ENCODE peak calls at places on chromosomes 7 and 10, in eight cellular contexts. E is CD8-positive, alpha-beta T cell; V is dorsolateral prefrontal cortex; Y is neural progenitor cell; K is neural crest cell; L is Calu3; W is BE2C; T is HFFc6. B is an unnamed sample.

GRCh38 chr7:137633133-137633532 is 213.6 kb downstream of the DGKI start:
- DNase-seq in E (no peak), V (no peak), Y (no peak), K (no peak), L (no peak), W (no peak), T (no peak), B (no peak)

GRCh38 chr7:98836811-98837631 is 32.8 kb downstream of the TMEM130 start:
- DNase-seq in E (no peak), V (no peak), Y (peak; percentile 83), K (peak; percentile 52), L (peak; percentile 64), W (peak; percentile 55), T (no peak), B (no peak)

GRCh38 chr10:15344876-15345285 is 26.2 kb downstream of the FAM171A1 start:
- DNase-seq in E (no peak), V (no peak), Y (peak; percentile 33), K (peak; percentile 9), L (peak; percentile 57), W (no peak), T (no peak), B (no peak)

GRCh38 chr7:45347804-45348203 is 190.2 kb downstream of the RAMP3 start:
- DNase-seq in E (no peak), V (no peak), Y (no peak), K (peak; percentile 18), L (no peak), W (peak; percentile 92), T (peak; percentile 89), B (no peak)

GRCh38 chr7:20577362-20578069 is 38.0 kb upstream of the ABCB5 start:
- DNase-seq in E (no peak), V (no peak), Y (no peak), K (no peak), L (no peak), W (no peak), T (no peak), B (no peak)

GRCh38 chr10:71035511-71036278 is 147.3 kb upstream of the PCBD1 start:
- DNase-seq in E (no peak), V (no peak), Y (no peak), K (no peak), L (no peak), W (peak; percentile 75), T (no peak), B (no peak)

GRCh38 chr7:22487978-22488642 is 11.9 kb downstream of the STEAP1B start:
- DNase-seq in E (no peak), V (no peak), Y (no peak), K (no peak), L (no peak), W (no peak), T (no peak), B (no peak)

GRCh38 chr10:16891375-16892313 is 74.4 kb upstream of the RSU1 start:
- DNase-seq in E (peak; percentile 21), V (no peak), Y (peak; percentile 86), K (peak; percentile 52), L (peak; percentile 58), W (peak; percentile 50), T (peak; percentile 92), B (no peak)

GRCh38 chr10:58479016-58479415 is 33.7 kb upstream of the BICC1 start:
- DNase-seq in E (no peak), V (no peak), Y (no peak), K (no peak), L (no peak), W (no peak), T (no peak), B (no peak)

GRCh38 chr10:126969310-126969709 is 64.1 kb downstream of the DOCK1 start:
- DNase-seq in E (no peak), V (peak; percentile 45), Y (peak; percentile 53), K (no peak), L (peak; percentile 9), W (no peak), T (no peak), B (no peak)

GRCh38 chr10:21372651-21373410 is 152.7 kb downstream of the SKIDA1 start:
- DNase-seq in E (peak; percentile 6), V (no peak), Y (no peak), K (no peak), L (peak; percentile 57), W (no peak), T (peak; percentile 89), B (no peak)

GRCh38 chr10:110498982-110499795 is 1.5 kb downstream of the DUSP5 start:
- DNase-seq in E (peak; percentile 25), V (no peak), Y (peak; percentile 54), K (no peak), L (peak; percentile 43), W (peak; percentile 39), T (peak; percentile 68), B (peak; percentile 47)

GRCh38 chr10:97849491-97850402 is at the start of gene GOLGA7B:
- DNase-seq in E (peak; percentile 59), V (no peak), Y (peak; percentile 97), K (peak; percentile 37), L (peak; percentile 59), W (peak; percentile 46), T (no peak), B (peak; percentile 91)

GRCh38 chr7:82364048-82364447 is 79.5 kb downstream of the CACNA2D1 start:
- DNase-seq in E (no peak), V (no peak), Y (no peak), K (no peak), L (no peak), W (no peak), T (no peak), B (no peak)

GRCh38 chr10:119657725-119658124 is 6.5 kb downstream of the BAG3 start:
- DNase-seq in E (no peak), V (peak; percentile 37), Y (no peak), K (no peak), L (no peak), W (no peak), T (no peak), B (no peak)

GRCh38 chr7:106765727-106766355 is 99.2 kb upstream of the PIK3CG start:
- DNase-seq in E (no peak), V (no peak), Y (no peak), K (no peak), L (no peak), W (no peak), T (no peak), B (no peak)

GRCh38 chr7:25879799-25880198 is 272.2 kb upstream of the NFE2L3 start:
- DNase-seq in E (no peak), V (no peak), Y (no peak), K (no peak), L (no peak), W (no peak), T (no peak), B (no peak)

GRCh38 chr10:123392182-123392930 is 238.2 kb downstream of the BUB3 start:
- DNase-seq in E (no peak), V (no peak), Y (no peak), K (no peak), L (no peak), W (no peak), T (no peak), B (no peak)

GRCh38 chr10:123390874-123391273 is 236.7 kb downstream of the BUB3 start:
- DNase-seq in E (no peak), V (no peak), Y (no peak), K (no peak), L (no peak), W (no peak), T (no peak), B (no peak)

GRCh38 chr10:123391275-123392028 is 237.2 kb downstream of the BUB3 start:
- DNase-seq in E (no peak), V (no peak), Y (no peak), K (no peak), L (no peak), W (no peak), T (no peak), B (no peak)

GRCh38 chr10:123389520-123389919 is 235.3 kb downstream of the BUB3 start:
- DNase-seq in E (no peak), V (no peak), Y (no peak), K (no peak), L (no peak), W (no peak), T (no peak), B (no peak)

DNA sequence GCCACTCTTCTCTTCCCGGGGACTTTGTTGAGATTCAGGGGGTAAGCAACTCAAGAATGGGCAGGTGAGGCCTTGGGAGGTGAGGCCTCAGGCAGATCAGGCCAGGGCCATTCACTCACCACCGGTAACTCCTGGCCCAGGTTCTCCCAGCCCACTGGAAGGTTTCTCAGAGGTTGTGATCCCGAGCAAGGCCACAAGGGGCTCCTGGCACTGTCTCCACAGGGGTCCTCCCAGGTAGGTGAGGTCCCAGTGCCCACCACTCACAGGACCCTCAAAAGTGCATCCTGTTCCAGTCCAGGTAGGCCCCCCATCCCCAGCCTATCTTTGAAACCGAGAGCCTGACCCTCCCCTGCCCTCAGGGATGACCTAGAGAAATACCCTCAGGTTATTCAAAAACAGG is 236.1 kb downstream of the BUB3 start:
- DNase-seq in E (no peak), V (no peak), Y (no peak), K (no peak), L (no peak), W (no peak), T (no peak), B (no peak)
- TF ChIP-seq CTCF in E (no peak), V (no peak), Y (no peak), K (no peak), L (no peak), W (peak; percentile 6), T (no peak), B (no peak)

DNA sequence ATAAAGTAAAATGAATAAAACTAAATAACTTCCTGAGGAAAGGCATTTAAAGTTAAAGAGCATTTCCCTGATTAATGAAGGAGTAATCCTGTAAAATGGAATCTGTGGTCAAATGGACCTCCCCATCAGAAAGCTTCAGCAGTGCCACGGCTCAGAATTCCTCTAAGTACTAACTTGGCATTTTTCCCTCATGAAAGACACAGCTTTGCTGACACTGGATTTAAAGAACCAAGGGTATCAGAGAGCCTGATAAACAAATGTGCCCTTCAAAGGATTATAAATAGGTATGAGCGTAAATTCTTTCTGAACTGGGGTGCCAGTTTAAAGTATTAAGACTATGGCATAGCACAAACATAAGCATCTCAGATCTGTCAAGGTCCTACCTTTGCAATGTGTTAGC is 24.2 kb upstream of the RNF148 start:
- DNase-seq in E (no peak), V (no peak), Y (no peak), K (no peak), L (no peak), W (no peak), T (no peak), B (no peak)
- TF ChIP-seq CTCF in E (no peak), V (no peak), Y (no peak), K (no peak), L (no peak), W (no peak), T (no peak), B (no peak)

GRCh38 chr10:123523833-123524232 is 142.3 kb upstream of the GPR26 start:
- DNase-seq in E (no peak), V (no peak), Y (no peak), K (no peak), L (no peak), W (no peak), T (no peak), B (no peak)
- TF ChIP-seq CTCF in E (no peak), V (no peak), Y (no peak), K (no peak), L (no peak), W (no peak), T (no peak), B (no peak)

DNA sequence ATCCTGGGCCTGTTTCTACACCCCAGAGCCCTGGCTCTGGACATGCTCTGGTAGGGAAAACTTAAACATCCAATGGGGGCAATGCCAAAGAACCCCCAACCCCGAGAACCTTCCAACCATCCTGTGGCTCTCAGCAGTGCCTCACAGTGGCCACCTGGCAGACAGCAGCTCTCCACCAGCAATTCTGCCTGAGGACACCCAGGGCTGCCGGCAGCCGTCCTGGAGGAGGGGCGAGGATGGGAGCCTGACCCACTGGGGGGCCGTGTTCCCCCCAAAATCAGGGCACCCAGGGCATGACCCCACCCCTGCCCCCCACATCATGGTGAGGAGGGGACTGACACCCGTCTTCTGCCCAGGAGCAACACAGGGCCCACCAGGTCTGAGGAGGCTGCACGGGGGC is 32.7 kb downstream of the DPYSL4 start:
- DNase-seq in E (no peak), V (no peak), Y (no peak), K (no peak), L (no peak), W (no peak), T (no peak), B (no peak)
- TF ChIP-seq CTCF in E (no peak), V (no peak), Y (peak; percentile 14), K (peak; percentile 18), L (no peak), W (no peak), T (peak; percentile 48), B (no peak)